ENCODE peak calls at places on chromosomes 13 and 19, in seven cellular contexts. N is mesendoderm, J is mesenchymal stem cell, X is IMR-90, G is neuronal stem cell, P is trophoblast cell, V is H1. W is an unnamed sample.

GRCh38 chr13:72062566-72062965 is 195.6 kb upstream of the DACH1 start:
- DNase-seq in N (peak), J (no peak), X (no peak), G (peak), P (no peak), V (peak), W (peak)

GRCh38 chr13:44768233-44768632 is 192.1 kb upstream of the TSC22D1 start:
- DNase-seq in N (no peak), J (no peak), X (no peak), G (no peak), P (peak), V (no peak), W (no peak)

GRCh38 chr19:3105641-3106508 is 11.7 kb downstream of the GNA11 start:
- DNase-seq in N (no peak), J (no peak), X (no peak), G (no peak), P (no peak), V (no peak), W (no peak)

GRCh38 chr13:46286972-46287371 is 75.2 kb downstream of the LRRC63 start:
- DNase-seq in N (no peak), J (no peak), X (no peak), G (no peak), P (no peak), V (no peak), W (no peak)

GRCh38 chr19:12722566-12723382 is 958 bp downstream of the TNPO2 start:
- DNase-seq in N (peak), J (peak), X (peak), G (peak), P (peak), V (peak), W (peak)

GRCh38 chr13:70964124-70964523 is 855.9 kb upstream of the KLHL1 start:
- DNase-seq in N (no peak), J (no peak), X (no peak), G (no peak), P (no peak), V (no peak), W (no peak)

GRCh38 chr13:80400164-80400767 is 59.3 kb upstream of the SPRY2 start:
- DNase-seq in N (no peak), J (no peak), X (no peak), G (no peak), P (no peak), V (no peak), W (no peak)

GRCh38 chr19:518292-519231 is 11.3 kb downstream of the TPGS1 start:
- DNase-seq in N (peak), J (peak), X (peak), G (peak), P (peak), V (peak), W (peak)

GRCh38 chr13:44312898-44313551 is 60.6 kb upstream of the SERP2 start:
- DNase-seq in N (no peak), J (peak), X (peak), G (no peak), P (peak), V (no peak), W (no peak)

GRCh38 chr13:113836917-113837553 is 26.8 kb downstream of the GAS6 start:
- DNase-seq in N (no peak), J (peak), X (peak), G (no peak), P (peak), V (no peak), W (no peak)

GRCh38 chr13:48126944-48127814 is 32.3 kb upstream of the MED4 start:
- DNase-seq in N (peak), J (peak), X (peak), G (peak), P (peak), V (no peak), W (peak)

GRCh38 chr13:41463823-41464602 is 6.7 kb downstream of the RGCC start:
- DNase-seq in N (no peak), J (no peak), X (no peak), G (no peak), P (no peak), V (no peak), W (no peak)

GRCh38 chr19:48249502-48250014 is 6.2 kb downstream of the CARD8 start:
- DNase-seq in N (no peak), J (peak), X (no peak), G (no peak), P (peak), V (no peak), W (no peak)

GRCh38 chr19:46497773-46498172 is 2.1 kb upstream of the PNMA8B start:
- DNase-seq in N (no peak), J (peak), X (peak), G (no peak), P (no peak), V (no peak), W (no peak)

GRCh38 chr13:27461940-27462584 is 11.7 kb upstream of the MTIF3 start:
- DNase-seq in N (no peak), J (no peak), X (no peak), G (no peak), P (no peak), V (no peak), W (no peak)

GRCh38 chr19:32104465-32105235 is 240.8 kb upstream of the ZNF507 start:
- DNase-seq in N (no peak), J (peak), X (no peak), G (no peak), P (no peak), V (peak), W (no peak)

GRCh38 chr19:35497406-35497805 is 7.1 kb upstream of the KRTDAP start:
- DNase-seq in N (no peak), J (no peak), X (no peak), G (no peak), P (no peak), V (no peak), W (no peak)

GRCh38 chr19:35490364-35490763 is at the start of gene KRTDAP:
- DNase-seq in N (no peak), J (no peak), X (no peak), G (no peak), P (no peak), V (no peak), W (no peak)

GRCh38 chr19:35495107-35496064 is 5.1 kb upstream of the KRTDAP start:
- DNase-seq in N (peak), J (peak), X (peak), G (peak), P (peak), V (peak), W (peak)

GRCh38 chr19:35491838-35492360 is 1.6 kb upstream of the KRTDAP start:
- DNase-seq in N (no peak), J (no peak), X (no peak), G (no peak), P (no peak), V (no peak), W (no peak)

DNA sequence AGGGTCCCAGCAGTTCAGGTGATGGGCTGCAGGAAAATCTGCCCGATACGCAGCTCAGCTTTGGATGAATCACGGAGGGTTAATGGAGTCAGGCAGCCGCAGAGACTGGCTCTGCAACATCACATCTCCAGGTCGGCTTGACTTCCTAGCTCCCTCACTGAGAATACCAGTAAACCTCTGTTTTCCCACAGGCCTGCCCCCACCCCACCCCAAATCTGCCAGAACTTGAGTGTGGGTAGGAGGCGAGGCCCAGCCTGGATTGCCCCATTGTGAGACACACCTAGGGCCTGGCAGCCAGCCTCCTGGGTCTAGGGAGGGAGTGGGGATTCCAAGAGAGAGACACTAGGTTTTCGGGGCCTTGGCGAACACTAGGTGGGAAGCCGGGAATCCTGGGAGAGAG is 3.7 kb upstream of the KRTDAP start:
- DNase-seq in N (no peak), J (no peak), X (no peak), G (no peak), P (no peak), V (no peak), W (no peak)
- H2BK5ac ChIP-seq in N (no peak), J (no peak), X (no peak), G (no peak), P (no peak), V (no peak), W (no peak)

GRCh38 chr19:18465214-18465963 is 27.5 kb upstream of the ISYNA1 start:
- DNase-seq in N (no peak), J (no peak), X (no peak), G (no peak), P (no peak), V (no peak), W (no peak)
- H2BK5ac ChIP-seq in N (no peak), J (no peak), X (peak), G (no peak), P (no peak), V (no peak), W (no peak)

GRCh38 chr13:51921790-51922740 is 60.3 kb downstream of the CCDC70 start:
- DNase-seq in N (peak), J (peak), X (peak), G (no peak), P (no peak), V (no peak), W (peak)

GRCh38 chr13:51922771-51923480 is 61.2 kb downstream of the CCDC70 start:
- DNase-seq in N (no peak), J (no peak), X (no peak), G (no peak), P (no peak), V (no peak), W (peak)

GRCh38 chr13:51920267-51920666 is 58.5 kb downstream of the CCDC70 start:
- DNase-seq in N (no peak), J (no peak), X (no peak), G (no peak), P (no peak), V (no peak), W (peak)

GRCh38 chr13:51919531-51919930 is 57.8 kb downstream of the CCDC70 start:
- DNase-seq in N (no peak), J (no peak), X (no peak), G (no peak), P (peak), V (no peak), W (peak)

DNA sequence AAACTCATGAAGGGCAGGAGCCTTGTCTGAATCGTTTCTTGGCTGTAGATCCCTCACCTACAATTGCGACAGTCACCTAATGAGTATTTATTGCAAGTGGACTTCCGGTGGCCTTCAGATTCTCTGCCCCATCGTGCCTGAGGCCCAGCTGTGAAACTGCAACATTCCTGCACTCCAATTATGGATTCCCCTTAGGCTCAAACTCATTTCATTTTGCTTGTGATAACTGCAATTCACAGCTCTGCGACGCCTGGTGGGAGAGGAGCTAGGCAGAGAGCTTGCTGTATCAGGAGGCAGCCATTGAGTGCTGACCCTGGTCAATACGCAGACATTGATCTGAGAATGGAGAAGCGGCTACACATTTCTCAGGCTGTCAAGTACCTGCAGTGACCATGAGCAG is 59.0 kb downstream of the CCDC70 start:
- DNase-seq in N (peak), J (no peak), X (no peak), G (no peak), P (peak), V (no peak), W (peak)
- H2BK5ac ChIP-seq in N (no peak), J (no peak), X (no peak), G (no peak), P (no peak), V (no peak), W (no peak)

DNA sequence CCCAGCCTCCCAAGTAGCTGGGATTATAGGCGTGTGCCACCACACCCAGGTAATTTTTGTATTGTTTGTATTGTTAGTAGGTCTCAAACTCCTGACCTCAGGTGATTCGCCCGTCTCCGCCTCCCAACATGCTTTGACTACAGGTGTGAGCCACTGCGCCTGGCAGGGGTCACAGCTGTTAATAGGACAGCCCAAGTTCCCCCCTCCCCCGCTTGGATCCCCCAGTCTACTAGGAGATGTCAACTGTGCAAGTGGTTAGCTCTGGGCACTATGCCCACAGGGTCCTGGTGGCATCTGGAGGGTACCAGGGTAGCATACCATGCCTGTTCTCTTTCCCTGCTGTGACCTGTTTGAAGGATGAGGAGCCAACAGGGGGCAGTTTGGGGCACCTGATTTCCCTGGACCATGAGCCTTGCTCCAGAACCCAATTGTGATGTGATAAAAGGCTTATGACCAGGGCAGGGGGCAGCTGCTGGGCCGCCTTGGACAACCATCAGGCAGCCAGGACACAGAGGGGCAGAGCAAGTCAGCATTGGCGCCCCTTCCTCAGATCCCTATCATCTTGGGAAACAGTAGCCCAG is at the start of gene TSPAN16:
- DNase-seq in N (no peak), J (no peak), X (no peak), G (no peak), P (no peak), V (no peak), W (no peak)
- H2BK5ac ChIP-seq in N (no peak), J (no peak), X (no peak), G (no peak), P (no peak), V (no peak), W (no peak)

DNA sequence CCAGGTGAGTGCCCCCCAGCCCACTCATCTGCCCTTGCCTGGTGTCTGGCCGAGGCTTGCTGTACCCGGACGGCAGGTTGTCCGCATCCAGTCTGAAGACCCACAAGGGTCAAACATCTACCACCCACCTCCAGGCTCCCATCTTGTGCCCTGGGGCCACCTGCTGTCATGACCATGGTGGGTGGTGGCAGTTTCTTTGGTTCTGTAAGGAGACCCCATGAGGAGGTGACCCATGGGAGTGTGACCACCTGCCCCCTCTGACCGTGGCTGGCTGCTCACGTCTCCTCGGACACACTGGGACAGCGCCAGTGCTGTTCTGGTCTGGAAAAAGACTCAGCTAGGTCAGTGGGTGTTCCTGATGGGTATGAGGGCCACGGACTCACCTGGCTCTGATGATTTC is 93.9 kb downstream of the TEX29 start:
- DNase-seq in N (no peak), J (no peak), X (no peak), G (no peak), P (no peak), V (no peak), W (no peak)
- H2BK5ac ChIP-seq in N (no peak), J (no peak), X (no peak), G (peak), P (no peak), V (no peak), W (no peak)